ENCODE peak calls at places on chromosomes 4 and X, in nine cellular contexts. Q is activated naive CD8-positive, alpha-beta T cell treated with anti-CD3 and anti-CD28 coated beads, Interleukin-2, amount 50 U/mL, for 24 hours; X is stimulated activated CD4-positive, alpha-beta T cell treated with anti-CD3 and anti-CD28 coated beads, Interleukin-12 subunit alpha, Interleukin-12 subunit beta, amount 100 ng/mL, for 48 hours; A is heart left ventricle; B is HEK293T; S is putamen; U is HTR-8/SVneo; T is HT-29; D is HCEC 1CT. Y is an unnamed sample.

GRCh38 chrX:68832516-68833447 is 4.0 kb downstream of the EFNB1 start:
- DNase-seq in Q (no peak), A (no peak), B (no peak), X (no peak), S (no peak), T (peak), D (no peak), U (no peak), Y (no peak)

GRCh38 chr4:76665139-76665538 is 230.1 kb downstream of the SHROOM3 start:
- DNase-seq in X (no peak), Q (no peak), T (peak), D (peak), U (no peak), A (no peak), S (no peak), B (no peak), Y (no peak)

GRCh38 chr4:26130173-26130572 is 190.6 kb upstream of the RBPJ start:
- DNase-seq in Q (peak), T (no peak), U (no peak), X (no peak), A (no peak), S (no peak), D (no peak), B (no peak), Y (no peak)

GRCh38 chr4:8276358-8277240 is 7.0 kb downstream of the HTRA3 start:
- DNase-seq in B (no peak), T (no peak), X (no peak), D (no peak), S (no peak), Q (no peak), A (peak), U (no peak), Y (no peak)

GRCh38 chrX:117096528-117096927 is 633.8 kb upstream of the CT83 start:
- DNase-seq in S (no peak), X (no peak), A (no peak), U (no peak), Q (no peak), D (no peak), B (no peak), T (no peak), Y (no peak)

GRCh38 chrX:124641737-124642491 is 295.6 kb downstream of the SH2D1A start:
- DNase-seq in T (no peak), S (no peak), X (no peak), U (no peak), B (no peak), A (no peak), Q (no peak), D (no peak), Y (no peak)

GRCh38 chr4:41050116-41050515 is 164.2 kb downstream of the APBB2 start:
- DNase-seq in T (no peak), S (no peak), D (no peak), B (no peak), U (no peak), Q (no peak), A (no peak), X (no peak), Y (no peak)

GRCh38 chrX:66635360-66635759 is 3.5 kb downstream of the EDA2R start:
- DNase-seq in S (no peak), A (no peak), U (no peak), B (no peak), Q (no peak), T (no peak), X (no peak), D (peak), Y (no peak)

GRCh38 chr4:109826719-109827118 is 1.1 kb upstream of the RRH start:
- DNase-seq in B (no peak), Q (no peak), D (peak), X (no peak), T (peak), A (no peak), S (no peak), U (no peak), Y (no peak)

GRCh38 chrX:54817220-54817820 is 9.8 kb downstream of the MAGED2 start:
- DNase-seq in S (no peak), A (no peak), X (no peak), U (no peak), Q (no peak), T (no peak), D (no peak), B (no peak), Y (no peak)

GRCh38 chr4:100340534-100341364 is 150.5 kb upstream of the DDIT4L start:
- DNase-seq in B (no peak), Q (no peak), T (no peak), D (peak), A (no peak), U (no peak), S (no peak), X (no peak), Y (no peak)

GRCh38 chr4:169066934-169067333 is 56.9 kb upstream of the CBR4 start:
- DNase-seq in T (no peak), D (no peak), S (no peak), X (no peak), U (no peak), Q (no peak), B (no peak), A (no peak), Y (no peak)

GRCh38 chr4:16217300-16218051 is 8.8 kb downstream of the TAPT1 start:
- DNase-seq in A (no peak), D (no peak), B (no peak), X (no peak), Q (no peak), T (no peak), U (no peak), S (no peak), Y (no peak)

GRCh38 chr4:89724716-89725115 is 112.2 kb downstream of the SNCA start:
- DNase-seq in D (peak), T (no peak), S (peak), B (no peak), A (no peak), U (no peak), Q (no peak), X (no peak), Y (no peak)

GRCh38 chrX:56366901-56367300 is 134.7 kb downstream of the KLF8 start:
- DNase-seq in D (no peak), U (no peak), S (no peak), A (no peak), Q (no peak), X (no peak), T (peak), B (no peak), Y (no peak)

GRCh38 chr4:188824553-188824952 is 685.3 kb downstream of the TRIML1 start:
- DNase-seq in S (no peak), T (no peak), Q (no peak), A (no peak), X (no peak), D (no peak), U (no peak), B (no peak), Y (no peak)

GRCh38 chr4:39823193-39823592 is 125.3 kb downstream of the UBE2K start:
- DNase-seq in D (no peak), S (no peak), U (no peak), T (no peak), X (no peak), B (no peak), Q (no peak), A (no peak), Y (no peak)

GRCh38 chrX:111282991-111283390 is 12.7 kb upstream of the CAPN6 start:
- DNase-seq in X (no peak), D (no peak), U (no peak), A (no peak), Q (no peak), T (no peak), S (no peak), B (no peak), Y (no peak)

Y was measured in stimulated activated effector memory CD8-positive, alpha-beta T cell treated with anti-CD3 and anti-CD28 coated beads, Interleukin-12 subunit alpha, Interleukin-12 subunit beta, amount 100 ng/mL, for 72 hours.